ENCODE peak calls at places on chromosomes 13 and 19, in six cellular contexts. One of them, this sample, is unnamed.

GRCh38 chr13:80921556-80921955 is 580.6 kb upstream of the SPRY2 start:
- DNase-seq in tibial nerve: no peak
- DNase-seq in Karpas-422: no peak
- DNase-seq in fibroblast of lung: no peak
- DNase-seq in left lung: no peak
- DNase-seq in dorsolateral prefrontal cortex: no peak
- DNase-seq in this sample: no peak

GRCh38 chr13:110471156-110471832 is 90.2 kb downstream of the RAB20 start:
- DNase-seq in tibial nerve: no peak
- DNase-seq in Karpas-422: peak; percentile 57
- DNase-seq in fibroblast of lung: no peak
- DNase-seq in left lung: no peak
- DNase-seq in dorsolateral prefrontal cortex: no peak
- DNase-seq in this sample: no peak

GRCh38 chr19:36850646-36851442 is at the start of gene ZNF345:
- DNase-seq in tibial nerve: peak; percentile 80
- DNase-seq in Karpas-422: peak; percentile 98
- DNase-seq in fibroblast of lung: peak; percentile 95
- DNase-seq in left lung: peak; percentile 90
- DNase-seq in dorsolateral prefrontal cortex: peak; percentile 93
- DNase-seq in this sample: peak; percentile 93

GRCh38 chr19:20558011-20558410 is 7.6 kb downstream of the ZNF737 start:
- DNase-seq in tibial nerve: no peak
- DNase-seq in Karpas-422: no peak
- DNase-seq in fibroblast of lung: no peak
- DNase-seq in left lung: no peak
- DNase-seq in dorsolateral prefrontal cortex: no peak
- DNase-seq in this sample: no peak

GRCh38 chr19:13053761-13054604 is 48.7 kb downstream of the LYL1 start:
- DNase-seq in tibial nerve: peak; percentile 82
- DNase-seq in Karpas-422: no peak
- DNase-seq in fibroblast of lung: peak; percentile 98
- DNase-seq in left lung: peak; percentile 91
- DNase-seq in dorsolateral prefrontal cortex: no peak
- DNase-seq in this sample: no peak

GRCh38 chr13:35940734-35941133 is 190.4 kb downstream of the DCLK1 start:
- DNase-seq in tibial nerve: no peak
- DNase-seq in Karpas-422: no peak
- DNase-seq in fibroblast of lung: no peak
- DNase-seq in left lung: no peak
- DNase-seq in dorsolateral prefrontal cortex: no peak
- DNase-seq in this sample: no peak

GRCh38 chr13:112977091-112977490 is 8.1 kb downstream of the MCF2L start:
- DNase-seq in tibial nerve: no peak
- DNase-seq in Karpas-422: no peak
- DNase-seq in fibroblast of lung: no peak
- DNase-seq in left lung: peak; percentile 52
- DNase-seq in dorsolateral prefrontal cortex: no peak
- DNase-seq in this sample: no peak

GRCh38 chr13:38530492-38530891 is 156.4 kb upstream of the FREM2 start:
- DNase-seq in tibial nerve: no peak
- DNase-seq in Karpas-422: peak; percentile 60
- DNase-seq in fibroblast of lung: peak; percentile 3
- DNase-seq in left lung: no peak
- DNase-seq in dorsolateral prefrontal cortex: no peak
- DNase-seq in this sample: no peak

GRCh38 chr13:41697578-41697977 is 240.2 kb downstream of the RGCC start:
- DNase-seq in tibial nerve: no peak
- DNase-seq in Karpas-422: no peak
- DNase-seq in fibroblast of lung: no peak
- DNase-seq in left lung: peak; percentile 47
- DNase-seq in dorsolateral prefrontal cortex: no peak
- DNase-seq in this sample: no peak

GRCh38 chr19:30314056-30314804 is 58.0 kb upstream of the ZNF536 start:
- DNase-seq in tibial nerve: peak; percentile 3
- DNase-seq in Karpas-422: peak; percentile 94
- DNase-seq in fibroblast of lung: no peak
- DNase-seq in left lung: no peak
- DNase-seq in dorsolateral prefrontal cortex: no peak
- DNase-seq in this sample: no peak

GRCh38 chr13:75151081-75151643 is 330.8 kb downstream of the TBC1D4 start:
- DNase-seq in tibial nerve: no peak
- DNase-seq in Karpas-422: no peak
- DNase-seq in fibroblast of lung: peak; percentile 76
- DNase-seq in left lung: no peak
- DNase-seq in dorsolateral prefrontal cortex: no peak
- DNase-seq in this sample: no peak

GRCh38 chr13:28531195-28531955 is 36.4 kb upstream of the FLT1 start:
- DNase-seq in tibial nerve: no peak
- DNase-seq in Karpas-422: no peak
- DNase-seq in fibroblast of lung: peak; percentile 16
- DNase-seq in left lung: no peak
- DNase-seq in dorsolateral prefrontal cortex: no peak
- DNase-seq in this sample: no peak

GRCh38 chr13:42110410-42111155 is 62.1 kb downstream of the DGKH start:
- DNase-seq in tibial nerve: no peak
- DNase-seq in Karpas-422: peak; percentile 89
- DNase-seq in fibroblast of lung: peak; percentile 70
- DNase-seq in left lung: no peak
- DNase-seq in dorsolateral prefrontal cortex: no peak
- DNase-seq in this sample: peak; percentile 31

GRCh38 chr19:55678121-55678671 is 3.2 kb downstream of the EPN1 start:
- DNase-seq in tibial nerve: no peak
- DNase-seq in Karpas-422: peak; percentile 97
- DNase-seq in fibroblast of lung: no peak
- DNase-seq in left lung: peak; percentile 81
- DNase-seq in dorsolateral prefrontal cortex: no peak
- DNase-seq in this sample: no peak

GRCh38 chr19:7773841-7774240 is 10.8 kb downstream of the CLEC4M start:
- DNase-seq in tibial nerve: no peak
- DNase-seq in Karpas-422: no peak
- DNase-seq in fibroblast of lung: no peak
- DNase-seq in left lung: no peak
- DNase-seq in dorsolateral prefrontal cortex: no peak
- DNase-seq in this sample: no peak

DNA sequence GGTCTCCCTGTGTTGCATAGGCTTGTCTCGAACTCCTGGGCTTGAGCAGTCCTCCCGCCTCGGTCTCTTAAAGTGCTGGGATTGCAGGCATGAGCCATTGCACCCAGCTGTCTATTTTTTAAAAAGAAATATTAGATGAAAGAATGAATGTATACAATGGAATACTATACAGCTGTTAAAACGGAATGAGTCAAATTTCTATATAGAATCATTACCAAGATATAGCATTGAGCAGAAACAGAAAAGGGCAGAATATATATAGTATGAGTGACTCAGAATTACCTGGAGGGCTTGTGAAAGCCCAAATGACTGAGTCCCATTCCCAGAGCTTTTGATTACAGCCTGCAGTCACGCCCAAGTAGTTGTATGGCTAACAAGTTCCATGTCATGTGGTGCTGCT is 4.4 kb downstream of the DACT3 start:
- DNase-seq in tibial nerve: no peak
- DNase-seq in Karpas-422: no peak
- DNase-seq in fibroblast of lung: no peak
- DNase-seq in left lung: no peak
- DNase-seq in dorsolateral prefrontal cortex: no peak
- DNase-seq in this sample: no peak
- H3K27ac ChIP-seq in tibial nerve: no peak overlapping the region
- H3K27ac ChIP-seq in Karpas-422: no peak overlapping the region
- H3K27ac ChIP-seq in fibroblast of lung: no peak overlapping the region
- H3K27ac ChIP-seq in left lung: no peak overlapping the region
- H3K27ac ChIP-seq in dorsolateral prefrontal cortex: peak overlapping the region; percentile 97
- H3K27ac ChIP-seq in this sample: no peak overlapping the region

GRCh38 chr13:31950121-31950810 is 81.3 kb upstream of the FRY start:
- DNase-seq in tibial nerve: no peak
- DNase-seq in Karpas-422: no peak
- DNase-seq in fibroblast of lung: no peak
- DNase-seq in left lung: no peak
- DNase-seq in dorsolateral prefrontal cortex: no peak
- DNase-seq in this sample: no peak
- H3K27ac ChIP-seq in tibial nerve: no peak overlapping the region
- H3K27ac ChIP-seq in Karpas-422: no peak overlapping the region
- H3K27ac ChIP-seq in fibroblast of lung: no peak overlapping the region
- H3K27ac ChIP-seq in left lung: peak overlapping the region; percentile 78
- H3K27ac ChIP-seq in dorsolateral prefrontal cortex: no peak overlapping the region
- H3K27ac ChIP-seq in this sample: no peak overlapping the region

DNA sequence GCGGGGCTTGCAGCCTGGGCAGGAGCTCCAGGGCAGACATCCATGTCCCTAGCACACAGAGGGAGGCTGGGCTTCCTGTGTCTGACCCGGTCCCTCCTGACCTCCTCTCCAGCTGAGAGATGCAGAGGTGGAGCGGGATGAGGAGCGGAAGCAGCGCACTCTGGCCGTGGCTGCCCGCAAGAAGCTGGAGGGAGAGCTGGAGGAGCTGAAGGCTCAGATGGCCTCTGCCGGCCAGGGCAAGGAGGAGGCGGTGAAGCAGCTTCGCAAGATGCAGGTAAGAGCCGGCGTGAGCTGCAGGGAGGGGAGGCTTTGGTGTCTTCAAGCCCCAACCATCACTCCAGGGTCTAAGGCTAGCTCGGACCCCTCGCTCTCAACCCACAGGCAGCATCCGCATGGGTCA is 38.4 kb downstream of the KCNC3 start:
- DNase-seq in tibial nerve: no peak
- DNase-seq in Karpas-422: no peak
- DNase-seq in fibroblast of lung: no peak
- DNase-seq in left lung: no peak
- DNase-seq in dorsolateral prefrontal cortex: no peak
- DNase-seq in this sample: no peak
- H3K27ac ChIP-seq in tibial nerve: no peak overlapping the region
- H3K27ac ChIP-seq in Karpas-422: no peak overlapping the region
- H3K27ac ChIP-seq in fibroblast of lung: no peak overlapping the region
- H3K27ac ChIP-seq in left lung: no peak overlapping the region
- H3K27ac ChIP-seq in dorsolateral prefrontal cortex: no peak overlapping the region
- H3K27ac ChIP-seq in this sample: no peak overlapping the region

DNA sequence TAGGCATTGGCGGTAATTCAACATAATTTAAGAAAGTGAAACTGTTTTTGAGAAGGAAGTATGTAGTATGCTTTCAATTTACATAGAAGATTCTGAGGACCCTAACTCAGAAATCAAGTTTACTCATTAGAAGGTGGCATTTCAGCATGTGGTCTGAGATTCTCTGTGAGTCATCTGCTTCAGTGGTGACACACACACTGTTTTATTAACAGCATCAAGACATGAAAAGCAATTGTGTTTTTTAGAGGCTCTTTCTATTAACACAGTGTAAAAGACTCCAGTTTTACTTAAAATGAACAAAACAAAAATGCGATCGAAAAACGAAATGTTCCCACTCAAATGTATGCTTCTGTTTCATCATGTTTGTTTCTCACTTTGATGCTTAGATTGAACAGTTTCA is 802.1 kb upstream of the SLITRK6 start:
- DNase-seq in tibial nerve: no peak
- DNase-seq in Karpas-422: no peak
- DNase-seq in fibroblast of lung: peak; percentile 49
- DNase-seq in left lung: no peak
- DNase-seq in dorsolateral prefrontal cortex: no peak
- DNase-seq in this sample: no peak
- H3K27ac ChIP-seq in tibial nerve: no peak overlapping the region
- H3K27ac ChIP-seq in Karpas-422: no peak overlapping the region
- H3K27ac ChIP-seq in fibroblast of lung: no peak overlapping the region
- H3K27ac ChIP-seq in left lung: no peak overlapping the region
- H3K27ac ChIP-seq in dorsolateral prefrontal cortex: no peak overlapping the region
- H3K27ac ChIP-seq in this sample: no peak overlapping the region